ENCODE peak calls at places on chromosomes 1 and 21, in ten cellular contexts. One of them, this sample, is unnamed.

GRCh38 chr1:118812555-118812954 is 175.6 kb downstream of the TBX15 start:
- DNase-seq in astrocyte of the hippocampus: no peak
- DNase-seq in bronchial epithelial cell: no peak
- DNase-seq in AG04449: no peak
- DNase-seq in AG10803: no peak
- DNase-seq in globus pallidus: no peak
- DNase-seq in stimulated activated CD4-positive, alpha-beta T cell treated with anti-CD3 and anti-CD28 coated beads, Interleukin-2, amount 100 ng/mL, for 48 hours: no peak
- DNase-seq in lower leg skin: no peak
- DNase-seq in left ventricle myocardium inferior: no peak
- DNase-seq in fibroblast of mammary gland: peak; percentile 15
- DNase-seq in this sample: no peak

GRCh38 chr1:54553781-54554313 is 5.8 kb downstream of the ACOT11 start:
- DNase-seq in astrocyte of the hippocampus: no peak
- DNase-seq in bronchial epithelial cell: no peak
- DNase-seq in AG04449: no peak
- DNase-seq in AG10803: no peak
- DNase-seq in globus pallidus: no peak
- DNase-seq in stimulated activated CD4-positive, alpha-beta T cell treated with anti-CD3 and anti-CD28 coated beads, Interleukin-2, amount 100 ng/mL, for 48 hours: no peak
- DNase-seq in lower leg skin: no peak
- DNase-seq in left ventricle myocardium inferior: no peak
- DNase-seq in fibroblast of mammary gland: no peak
- DNase-seq in this sample: no peak

GRCh38 chr1:232404227-232404626 is 225.7 kb downstream of the SIPA1L2 start:
- DNase-seq in astrocyte of the hippocampus: no peak
- DNase-seq in bronchial epithelial cell: no peak
- DNase-seq in AG04449: no peak
- DNase-seq in AG10803: no peak
- DNase-seq in globus pallidus: no peak
- DNase-seq in stimulated activated CD4-positive, alpha-beta T cell treated with anti-CD3 and anti-CD28 coated beads, Interleukin-2, amount 100 ng/mL, for 48 hours: no peak
- DNase-seq in lower leg skin: no peak
- DNase-seq in left ventricle myocardium inferior: no peak
- DNase-seq in fibroblast of mammary gland: no peak
- DNase-seq in this sample: no peak

GRCh38 chr1:93471284-93471683 is 23.4 kb downstream of the FNBP1L start:
- DNase-seq in astrocyte of the hippocampus: peak; percentile 14
- DNase-seq in bronchial epithelial cell: no peak
- DNase-seq in AG04449: no peak
- DNase-seq in AG10803: no peak
- DNase-seq in globus pallidus: no peak
- DNase-seq in stimulated activated CD4-positive, alpha-beta T cell treated with anti-CD3 and anti-CD28 coated beads, Interleukin-2, amount 100 ng/mL, for 48 hours: no peak
- DNase-seq in lower leg skin: no peak
- DNase-seq in left ventricle myocardium inferior: no peak
- DNase-seq in fibroblast of mammary gland: no peak
- DNase-seq in this sample: no peak

GRCh38 chr1:98500324-98500723 is 161.2 kb upstream of the SNX7 start:
- DNase-seq in astrocyte of the hippocampus: no peak
- DNase-seq in bronchial epithelial cell: peak; percentile 63
- DNase-seq in AG04449: no peak
- DNase-seq in AG10803: peak; percentile 3
- DNase-seq in globus pallidus: no peak
- DNase-seq in stimulated activated CD4-positive, alpha-beta T cell treated with anti-CD3 and anti-CD28 coated beads, Interleukin-2, amount 100 ng/mL, for 48 hours: no peak
- DNase-seq in lower leg skin: no peak
- DNase-seq in left ventricle myocardium inferior: no peak
- DNase-seq in fibroblast of mammary gland: no peak
- DNase-seq in this sample: no peak

GRCh38 chr1:32919811-32920733 is 18.9 kb upstream of the TMEM54 start:
- DNase-seq in astrocyte of the hippocampus: peak; percentile 26
- DNase-seq in bronchial epithelial cell: no peak
- DNase-seq in AG04449: no peak
- DNase-seq in AG10803: peak; percentile 39
- DNase-seq in globus pallidus: no peak
- DNase-seq in stimulated activated CD4-positive, alpha-beta T cell treated with anti-CD3 and anti-CD28 coated beads, Interleukin-2, amount 100 ng/mL, for 48 hours: no peak
- DNase-seq in lower leg skin: no peak
- DNase-seq in left ventricle myocardium inferior: no peak
- DNase-seq in fibroblast of mammary gland: peak; percentile 59
- DNase-seq in this sample: no peak

GRCh38 chr1:97461782-97462181 is 459.1 kb downstream of the DPYD start:
- DNase-seq in astrocyte of the hippocampus: no peak
- DNase-seq in bronchial epithelial cell: no peak
- DNase-seq in AG04449: no peak
- DNase-seq in AG10803: no peak
- DNase-seq in globus pallidus: peak; percentile 67
- DNase-seq in stimulated activated CD4-positive, alpha-beta T cell treated with anti-CD3 and anti-CD28 coated beads, Interleukin-2, amount 100 ng/mL, for 48 hours: no peak
- DNase-seq in lower leg skin: no peak
- DNase-seq in left ventricle myocardium inferior: no peak
- DNase-seq in fibroblast of mammary gland: no peak
- DNase-seq in this sample: no peak

GRCh38 chr1:212179394-212180076 is 105.7 kb upstream of the PPP2R5A start:
- DNase-seq in astrocyte of the hippocampus: peak; percentile 84
- DNase-seq in bronchial epithelial cell: peak; percentile 100
- DNase-seq in AG04449: peak; percentile 89
- DNase-seq in AG10803: peak; percentile 92
- DNase-seq in globus pallidus: no peak
- DNase-seq in stimulated activated CD4-positive, alpha-beta T cell treated with anti-CD3 and anti-CD28 coated beads, Interleukin-2, amount 100 ng/mL, for 48 hours: no peak
- DNase-seq in lower leg skin: no peak
- DNase-seq in left ventricle myocardium inferior: no peak
- DNase-seq in fibroblast of mammary gland: peak; percentile 99
- DNase-seq in this sample: no peak

GRCh38 chr1:24702511-24703293 is 42.5 kb upstream of the CLIC4 start:
- DNase-seq in astrocyte of the hippocampus: peak; percentile 89
- DNase-seq in bronchial epithelial cell: peak; percentile 64
- DNase-seq in AG04449: no peak
- DNase-seq in AG10803: peak; percentile 40
- DNase-seq in globus pallidus: no peak
- DNase-seq in stimulated activated CD4-positive, alpha-beta T cell treated with anti-CD3 and anti-CD28 coated beads, Interleukin-2, amount 100 ng/mL, for 48 hours: no peak
- DNase-seq in lower leg skin: no peak
- DNase-seq in left ventricle myocardium inferior: no peak
- DNase-seq in fibroblast of mammary gland: peak; percentile 51
- DNase-seq in this sample: no peak

GRCh38 chr21:46634966-46635323 is 529 bp upstream of the PRMT2 start:
- DNase-seq in astrocyte of the hippocampus: peak; percentile 92
- DNase-seq in bronchial epithelial cell: peak; percentile 68
- DNase-seq in AG04449: peak; percentile 44
- DNase-seq in AG10803: peak; percentile 90
- DNase-seq in globus pallidus: peak; percentile 86
- DNase-seq in stimulated activated CD4-positive, alpha-beta T cell treated with anti-CD3 and anti-CD28 coated beads, Interleukin-2, amount 100 ng/mL, for 48 hours: no peak
- DNase-seq in lower leg skin: peak; percentile 61
- DNase-seq in left ventricle myocardium inferior: no peak
- DNase-seq in fibroblast of mammary gland: peak; percentile 82
- DNase-seq in this sample: peak; percentile 12

GRCh38 chr1:218349365-218350021 is 4.4 kb downstream of the TGFB2 start:
- DNase-seq in astrocyte of the hippocampus: peak; percentile 52
- DNase-seq in bronchial epithelial cell: no peak
- DNase-seq in AG04449: no peak
- DNase-seq in AG10803: no peak
- DNase-seq in globus pallidus: no peak
- DNase-seq in stimulated activated CD4-positive, alpha-beta T cell treated with anti-CD3 and anti-CD28 coated beads, Interleukin-2, amount 100 ng/mL, for 48 hours: no peak
- DNase-seq in lower leg skin: no peak
- DNase-seq in left ventricle myocardium inferior: no peak
- DNase-seq in fibroblast of mammary gland: no peak
- DNase-seq in this sample: no peak

GRCh38 chr1:235552146-235552716 is 48.0 kb upstream of the B3GALNT2 start:
- DNase-seq in astrocyte of the hippocampus: no peak
- DNase-seq in bronchial epithelial cell: no peak
- DNase-seq in AG04449: no peak
- DNase-seq in AG10803: no peak
- DNase-seq in globus pallidus: no peak
- DNase-seq in stimulated activated CD4-positive, alpha-beta T cell treated with anti-CD3 and anti-CD28 coated beads, Interleukin-2, amount 100 ng/mL, for 48 hours: no peak
- DNase-seq in lower leg skin: no peak
- DNase-seq in left ventricle myocardium inferior: peak; percentile 42
- DNase-seq in fibroblast of mammary gland: no peak
- DNase-seq in this sample: no peak

GRCh38 chr1:172640146-172640545 is 18.8 kb upstream of the FASLG start:
- DNase-seq in astrocyte of the hippocampus: peak; percentile 38
- DNase-seq in bronchial epithelial cell: no peak
- DNase-seq in AG04449: no peak
- DNase-seq in AG10803: peak; percentile 71
- DNase-seq in globus pallidus: no peak
- DNase-seq in stimulated activated CD4-positive, alpha-beta T cell treated with anti-CD3 and anti-CD28 coated beads, Interleukin-2, amount 100 ng/mL, for 48 hours: no peak
- DNase-seq in lower leg skin: no peak
- DNase-seq in left ventricle myocardium inferior: no peak
- DNase-seq in fibroblast of mammary gland: peak; percentile 48
- DNase-seq in this sample: no peak

GRCh38 chr1:83033682-83034081 is 965.2 kb downstream of the TTLL7 start:
- DNase-seq in astrocyte of the hippocampus: peak; percentile 12
- DNase-seq in bronchial epithelial cell: peak; percentile 78
- DNase-seq in AG04449: no peak
- DNase-seq in AG10803: peak; percentile 16
- DNase-seq in globus pallidus: no peak
- DNase-seq in stimulated activated CD4-positive, alpha-beta T cell treated with anti-CD3 and anti-CD28 coated beads, Interleukin-2, amount 100 ng/mL, for 48 hours: no peak
- DNase-seq in lower leg skin: no peak
- DNase-seq in left ventricle myocardium inferior: no peak
- DNase-seq in fibroblast of mammary gland: peak; percentile 15
- DNase-seq in this sample: no peak

GRCh38 chr21:36854391-36854790 is 112.1 kb downstream of the HLCS start:
- DNase-seq in astrocyte of the hippocampus: peak; percentile 69
- DNase-seq in bronchial epithelial cell: peak; percentile 28
- DNase-seq in AG04449: no peak
- DNase-seq in AG10803: no peak
- DNase-seq in globus pallidus: peak; percentile 84
- DNase-seq in stimulated activated CD4-positive, alpha-beta T cell treated with anti-CD3 and anti-CD28 coated beads, Interleukin-2, amount 100 ng/mL, for 48 hours: peak; percentile 35
- DNase-seq in lower leg skin: no peak
- DNase-seq in left ventricle myocardium inferior: no peak
- DNase-seq in fibroblast of mammary gland: peak; percentile 42
- DNase-seq in this sample: no peak

This sample was measured in T follicular helper cell.